ENCODE peak calls at places on chromosomes 11 and 22, in eight cellular contexts. One of them, this sample, is unnamed.

GRCh38 chr11:133720951-133721350 is 124.4 kb downstream of the SPATA19 start:
- DNase-seq in NCI-H1930: no peak
- DNase-seq in activated CD4-positive, alpha-beta T cell treated with anti-CD3 and anti-CD28 coated beads, Interleukin-2, amount 50 U/mL, for 24 hours: no peak
- DNase-seq in KBM-7: no peak
- DNase-seq in esophagus squamous epithelium: no peak
- DNase-seq in transverse colon: no peak
- DNase-seq in HS-5: no peak
- DNase-seq in NCI-H774: no peak
- DNase-seq in this sample: no peak

GRCh38 chr11:100929377-100929776 is 200.2 kb downstream of the PGR start:
- DNase-seq in NCI-H774: no peak
- DNase-seq in activated CD4-positive, alpha-beta T cell treated with anti-CD3 and anti-CD28 coated beads, Interleukin-2, amount 50 U/mL, for 24 hours: no peak
- DNase-seq in NCI-H1930: no peak
- DNase-seq in HS-5: peak
- DNase-seq in esophagus squamous epithelium: no peak
- DNase-seq in transverse colon: no peak
- DNase-seq in KBM-7: no peak
- DNase-seq in this sample: no peak

GRCh38 chr11:30016588-30017363 is at the start of gene KCNA4:
- DNase-seq in KBM-7: no peak
- DNase-seq in transverse colon: no peak
- DNase-seq in NCI-H1930: peak
- DNase-seq in NCI-H774: peak
- DNase-seq in esophagus squamous epithelium: no peak
- DNase-seq in HS-5: peak
- DNase-seq in activated CD4-positive, alpha-beta T cell treated with anti-CD3 and anti-CD28 coated beads, Interleukin-2, amount 50 U/mL, for 24 hours: no peak
- DNase-seq in this sample: no peak

GRCh38 chr22:45422237-45422983 is 8.9 kb downstream of the RIBC2 start:
- DNase-seq in NCI-H1930: no peak
- DNase-seq in KBM-7: no peak
- DNase-seq in activated CD4-positive, alpha-beta T cell treated with anti-CD3 and anti-CD28 coated beads, Interleukin-2, amount 50 U/mL, for 24 hours: no peak
- DNase-seq in esophagus squamous epithelium: no peak
- DNase-seq in HS-5: no peak
- DNase-seq in transverse colon: no peak
- DNase-seq in NCI-H774: no peak
- DNase-seq in this sample: no peak

GRCh38 chr22:37930270-37930951 is 23.0 kb downstream of the C22orf23 start:
- DNase-seq in NCI-H1930: no peak
- DNase-seq in HS-5: no peak
- DNase-seq in KBM-7: no peak
- DNase-seq in esophagus squamous epithelium: no peak
- DNase-seq in transverse colon: no peak
- DNase-seq in NCI-H774: no peak
- DNase-seq in activated CD4-positive, alpha-beta T cell treated with anti-CD3 and anti-CD28 coated beads, Interleukin-2, amount 50 U/mL, for 24 hours: no peak
- DNase-seq in this sample: peak

GRCh38 chr11:120547871-120548681 is 36.5 kb downstream of the GRIK4 start:
- DNase-seq in HS-5: peak
- DNase-seq in transverse colon: peak
- DNase-seq in esophagus squamous epithelium: no peak
- DNase-seq in activated CD4-positive, alpha-beta T cell treated with anti-CD3 and anti-CD28 coated beads, Interleukin-2, amount 50 U/mL, for 24 hours: no peak
- DNase-seq in KBM-7: peak
- DNase-seq in NCI-H1930: no peak
- DNase-seq in NCI-H774: peak
- DNase-seq in this sample: no peak

GRCh38 chr11:109978895-109979294 is 114.3 kb upstream of the ZC3H12C start:
- DNase-seq in transverse colon: no peak
- DNase-seq in NCI-H1930: no peak
- DNase-seq in HS-5: no peak
- DNase-seq in esophagus squamous epithelium: no peak
- DNase-seq in NCI-H774: no peak
- DNase-seq in KBM-7: no peak
- DNase-seq in activated CD4-positive, alpha-beta T cell treated with anti-CD3 and anti-CD28 coated beads, Interleukin-2, amount 50 U/mL, for 24 hours: no peak
- DNase-seq in this sample: no peak

GRCh38 chr11:45872513-45873356 is 12.7 kb upstream of the MAPK8IP1 start:
- DNase-seq in KBM-7: peak
- DNase-seq in activated CD4-positive, alpha-beta T cell treated with anti-CD3 and anti-CD28 coated beads, Interleukin-2, amount 50 U/mL, for 24 hours: no peak
- DNase-seq in NCI-H1930: peak
- DNase-seq in transverse colon: no peak
- DNase-seq in HS-5: no peak
- DNase-seq in NCI-H774: peak
- DNase-seq in esophagus squamous epithelium: no peak
- DNase-seq in this sample: no peak

GRCh38 chr22:41347066-41347859 is 34.5 kb upstream of the TEF start:
- DNase-seq in KBM-7: no peak
- DNase-seq in NCI-H1930: no peak
- DNase-seq in transverse colon: no peak
- DNase-seq in NCI-H774: no peak
- DNase-seq in esophagus squamous epithelium: no peak
- DNase-seq in HS-5: no peak
- DNase-seq in activated CD4-positive, alpha-beta T cell treated with anti-CD3 and anti-CD28 coated beads, Interleukin-2, amount 50 U/mL, for 24 hours: no peak
- DNase-seq in this sample: no peak

GRCh38 chr22:28484662-28485061 is 195.0 kb downstream of the TTC28 start:
- DNase-seq in transverse colon: no peak
- DNase-seq in activated CD4-positive, alpha-beta T cell treated with anti-CD3 and anti-CD28 coated beads, Interleukin-2, amount 50 U/mL, for 24 hours: no peak
- DNase-seq in NCI-H1930: no peak
- DNase-seq in HS-5: no peak
- DNase-seq in esophagus squamous epithelium: no peak
- DNase-seq in KBM-7: no peak
- DNase-seq in NCI-H774: no peak
- DNase-seq in this sample: no peak

GRCh38 chr11:15605094-15605493 is 490.4 kb downstream of the INSC start:
- DNase-seq in HS-5: no peak
- DNase-seq in transverse colon: no peak
- DNase-seq in esophagus squamous epithelium: no peak
- DNase-seq in NCI-H1930: no peak
- DNase-seq in NCI-H774: no peak
- DNase-seq in activated CD4-positive, alpha-beta T cell treated with anti-CD3 and anti-CD28 coated beads, Interleukin-2, amount 50 U/mL, for 24 hours: no peak
- DNase-seq in KBM-7: no peak
- DNase-seq in this sample: no peak

GRCh38 chr11:81987829-81988472 is 745.7 kb downstream of the FAM181B start:
- DNase-seq in HS-5: no peak
- DNase-seq in NCI-H774: no peak
- DNase-seq in NCI-H1930: no peak
- DNase-seq in activated CD4-positive, alpha-beta T cell treated with anti-CD3 and anti-CD28 coated beads, Interleukin-2, amount 50 U/mL, for 24 hours: no peak
- DNase-seq in KBM-7: no peak
- DNase-seq in esophagus squamous epithelium: no peak
- DNase-seq in transverse colon: no peak
- DNase-seq in this sample: no peak

GRCh38 chr11:45755281-45755859 is 49.6 kb upstream of the SLC35C1 start:
- DNase-seq in NCI-H1930: no peak
- DNase-seq in esophagus squamous epithelium: no peak
- DNase-seq in NCI-H774: no peak
- DNase-seq in activated CD4-positive, alpha-beta T cell treated with anti-CD3 and anti-CD28 coated beads, Interleukin-2, amount 50 U/mL, for 24 hours: no peak
- DNase-seq in HS-5: no peak
- DNase-seq in transverse colon: no peak
- DNase-seq in KBM-7: peak
- DNase-seq in this sample: no peak

This sample was measured in GM19239.